ENCODE peak calls at places on chromosomes 5 and 9, in four cellular contexts. One of them, this sample, is unnamed.
A peak's percentile ranks its signal among the peaks of the same experiment; 100 is the strongest.

GRCh38 chr9:25677301-25678146 is 720 bp downstream of the TUSC1 start:
- ATAC-seq in sciatic nerve: peak; percentile 98
- ATAC-seq in RWPE2: peak; percentile 89
- ATAC-seq in natural killer cell treated with Interleukin-12 subunit alpha and Interleukin-12 subunit beta and Interleukin-15 and Interleukin-18, amount 100 ng/mL, for 72 hours: peak; percentile 83
- ATAC-seq in this sample: peak; percentile 96

GRCh38 chr9:22241024-22241423 is 205.6 kb upstream of the DMRTA1 start:
- ATAC-seq in RWPE2: peak; percentile 28
- ATAC-seq in sciatic nerve: no peak
- ATAC-seq in natural killer cell treated with Interleukin-12 subunit alpha and Interleukin-12 subunit beta and Interleukin-15 and Interleukin-18, amount 100 ng/mL, for 72 hours: no peak
- ATAC-seq in this sample: no peak

GRCh38 chr9:93808115-93809029 is 146.8 kb downstream of the BARX1 start:
- ATAC-seq in natural killer cell treated with Interleukin-12 subunit alpha and Interleukin-12 subunit beta and Interleukin-15 and Interleukin-18, amount 100 ng/mL, for 72 hours: no peak
- ATAC-seq in sciatic nerve: no peak
- ATAC-seq in RWPE2: no peak
- ATAC-seq in this sample: no peak

GRCh38 chr9:109286571-109286977 is 34.3 kb downstream of the EPB41L4B start:
- ATAC-seq in sciatic nerve: no peak
- ATAC-seq in RWPE2: peak; percentile 95
- ATAC-seq in natural killer cell treated with Interleukin-12 subunit alpha and Interleukin-12 subunit beta and Interleukin-15 and Interleukin-18, amount 100 ng/mL, for 72 hours: no peak
- ATAC-seq in this sample: no peak

GRCh38 chr5:102971693-102972293 is 148.1 kb downstream of the GIN1 start:
- ATAC-seq in sciatic nerve: peak; percentile 90
- ATAC-seq in RWPE2: peak; percentile 85
- ATAC-seq in natural killer cell treated with Interleukin-12 subunit alpha and Interleukin-12 subunit beta and Interleukin-15 and Interleukin-18, amount 100 ng/mL, for 72 hours: no peak
- ATAC-seq in this sample: peak; percentile 70

GRCh38 chr9:108351571-108351970 is 504.2 kb downstream of the ACTL7B start:
- ATAC-seq in RWPE2: peak; percentile 27
- ATAC-seq in sciatic nerve: no peak
- ATAC-seq in natural killer cell treated with Interleukin-12 subunit alpha and Interleukin-12 subunit beta and Interleukin-15 and Interleukin-18, amount 100 ng/mL, for 72 hours: no peak
- ATAC-seq in this sample: no peak

GRCh38 chr9:129273136-129273895 is 95.3 kb upstream of the IER5L start:
- ATAC-seq in RWPE2: no peak
- ATAC-seq in sciatic nerve: no peak
- ATAC-seq in natural killer cell treated with Interleukin-12 subunit alpha and Interleukin-12 subunit beta and Interleukin-15 and Interleukin-18, amount 100 ng/mL, for 72 hours: no peak
- ATAC-seq in this sample: no peak

GRCh38 chr5:9188131-9188530 is 357.7 kb downstream of the SEMA5A start:
- ATAC-seq in sciatic nerve: peak; percentile 31
- ATAC-seq in natural killer cell treated with Interleukin-12 subunit alpha and Interleukin-12 subunit beta and Interleukin-15 and Interleukin-18, amount 100 ng/mL, for 72 hours: no peak
- ATAC-seq in RWPE2: no peak
- ATAC-seq in this sample: no peak

GRCh38 chr5:117594165-117594564 is 1019.5 kb upstream of the SEMA6A start:
- ATAC-seq in sciatic nerve: peak; percentile 92
- ATAC-seq in natural killer cell treated with Interleukin-12 subunit alpha and Interleukin-12 subunit beta and Interleukin-15 and Interleukin-18, amount 100 ng/mL, for 72 hours: no peak
- ATAC-seq in RWPE2: no peak
- ATAC-seq in this sample: peak; percentile 95

GRCh38 chr9:115635680-115636383 is 517.8 kb upstream of the PAPPA start:
- ATAC-seq in natural killer cell treated with Interleukin-12 subunit alpha and Interleukin-12 subunit beta and Interleukin-15 and Interleukin-18, amount 100 ng/mL, for 72 hours: no peak
- ATAC-seq in sciatic nerve: no peak
- ATAC-seq in RWPE2: no peak
- ATAC-seq in this sample: no peak

GRCh38 chr5:79699766-79700400 is 10.2 kb downstream of the CMYA5 start:
- ATAC-seq in sciatic nerve: no peak
- ATAC-seq in natural killer cell treated with Interleukin-12 subunit alpha and Interleukin-12 subunit beta and Interleukin-15 and Interleukin-18, amount 100 ng/mL, for 72 hours: peak; percentile 80
- ATAC-seq in RWPE2: no peak
- ATAC-seq in this sample: no peak

GRCh38 chr5:39473156-39473779 is 48.5 kb upstream of the DAB2 start:
- ATAC-seq in natural killer cell treated with Interleukin-12 subunit alpha and Interleukin-12 subunit beta and Interleukin-15 and Interleukin-18, amount 100 ng/mL, for 72 hours: no peak
- ATAC-seq in sciatic nerve: peak; percentile 38
- ATAC-seq in RWPE2: no peak
- ATAC-seq in this sample: no peak

GRCh38 chr5:173745123-173745522 is 128.7 kb upstream of the BOD1 start:
- ATAC-seq in natural killer cell treated with Interleukin-12 subunit alpha and Interleukin-12 subunit beta and Interleukin-15 and Interleukin-18, amount 100 ng/mL, for 72 hours: no peak
- ATAC-seq in RWPE2: no peak
- ATAC-seq in sciatic nerve: no peak
- ATAC-seq in this sample: no peak

GRCh38 chr5:74430910-74431309 is 209.6 kb downstream of the ENC1 start:
- ATAC-seq in sciatic nerve: no peak
- ATAC-seq in natural killer cell treated with Interleukin-12 subunit alpha and Interleukin-12 subunit beta and Interleukin-15 and Interleukin-18, amount 100 ng/mL, for 72 hours: no peak
- ATAC-seq in RWPE2: no peak
- ATAC-seq in this sample: no peak

GRCh38 chr9:112421771-112422222 is 41.9 kb downstream of the HSDL2 start:
- ATAC-seq in natural killer cell treated with Interleukin-12 subunit alpha and Interleukin-12 subunit beta and Interleukin-15 and Interleukin-18, amount 100 ng/mL, for 72 hours: no peak
- ATAC-seq in RWPE2: no peak
- ATAC-seq in sciatic nerve: no peak
- ATAC-seq in this sample: no peak

GRCh38 chr5:68116868-68117411 is 98.6 kb upstream of the PIK3R1 start:
- ATAC-seq in RWPE2: no peak
- ATAC-seq in sciatic nerve: no peak
- ATAC-seq in natural killer cell treated with Interleukin-12 subunit alpha and Interleukin-12 subunit beta and Interleukin-15 and Interleukin-18, amount 100 ng/mL, for 72 hours: no peak
- ATAC-seq in this sample: no peak

GRCh38 chr5:77133061-77133758 is 46.1 kb upstream of the ZBED3 start:
- ATAC-seq in sciatic nerve: peak; percentile 89
- ATAC-seq in RWPE2: peak; percentile 99
- ATAC-seq in natural killer cell treated with Interleukin-12 subunit alpha and Interleukin-12 subunit beta and Interleukin-15 and Interleukin-18, amount 100 ng/mL, for 72 hours: no peak
- ATAC-seq in this sample: peak; percentile 93

GRCh38 chr9:131837316-131837715 is 97.4 kb upstream of the RAPGEF1 start:
- ATAC-seq in RWPE2: no peak
- ATAC-seq in natural killer cell treated with Interleukin-12 subunit alpha and Interleukin-12 subunit beta and Interleukin-15 and Interleukin-18, amount 100 ng/mL, for 72 hours: no peak
- ATAC-seq in sciatic nerve: no peak
- ATAC-seq in this sample: no peak

GRCh38 chr9:95989304-95989703 is 113.8 kb downstream of the ERCC6L2 start:
- ATAC-seq in sciatic nerve: no peak
- ATAC-seq in RWPE2: peak; percentile 78
- ATAC-seq in natural killer cell treated with Interleukin-12 subunit alpha and Interleukin-12 subunit beta and Interleukin-15 and Interleukin-18, amount 100 ng/mL, for 72 hours: no peak
- ATAC-seq in this sample: no peak

GRCh38 chr5:10069781-10070313 is 179.8 kb downstream of the ATPSCKMT start:
- ATAC-seq in natural killer cell treated with Interleukin-12 subunit alpha and Interleukin-12 subunit beta and Interleukin-15 and Interleukin-18, amount 100 ng/mL, for 72 hours: no peak
- ATAC-seq in RWPE2: no peak
- ATAC-seq in sciatic nerve: no peak
- ATAC-seq in this sample: no peak

GRCh38 chr9:87710448-87710847 is 15.5 kb upstream of the CTSL start:
- ATAC-seq in RWPE2: no peak
- ATAC-seq in natural killer cell treated with Interleukin-12 subunit alpha and Interleukin-12 subunit beta and Interleukin-15 and Interleukin-18, amount 100 ng/mL, for 72 hours: no peak
- ATAC-seq in sciatic nerve: no peak
- ATAC-seq in this sample: no peak

GRCh38 chr9:114879165-114879564 is 51.2 kb downstream of the TNFSF8 start:
- ATAC-seq in sciatic nerve: no peak
- ATAC-seq in RWPE2: no peak
- ATAC-seq in natural killer cell treated with Interleukin-12 subunit alpha and Interleukin-12 subunit beta and Interleukin-15 and Interleukin-18, amount 100 ng/mL, for 72 hours: no peak
- ATAC-seq in this sample: no peak

GRCh38 chr5:73663860-73664240 is 37.9 kb downstream of the ARHGEF28 start:
- ATAC-seq in RWPE2: no peak
- ATAC-seq in natural killer cell treated with Interleukin-12 subunit alpha and Interleukin-12 subunit beta and Interleukin-15 and Interleukin-18, amount 100 ng/mL, for 72 hours: no peak
- ATAC-seq in sciatic nerve: no peak
- ATAC-seq in this sample: no peak

GRCh38 chr9:96203867-96204412 is 98.0 kb downstream of the HSD17B3 start:
- ATAC-seq in RWPE2: no peak
- ATAC-seq in natural killer cell treated with Interleukin-12 subunit alpha and Interleukin-12 subunit beta and Interleukin-15 and Interleukin-18, amount 100 ng/mL, for 72 hours: peak; percentile 55
- ATAC-seq in sciatic nerve: peak; percentile 38
- ATAC-seq in this sample: peak; percentile 39

GRCh38 chr9:90991953-90992352 is 190.3 kb downstream of the SYK start:
- ATAC-seq in sciatic nerve: peak; percentile 91
- ATAC-seq in RWPE2: peak; percentile 52
- ATAC-seq in natural killer cell treated with Interleukin-12 subunit alpha and Interleukin-12 subunit beta and Interleukin-15 and Interleukin-18, amount 100 ng/mL, for 72 hours: no peak
- ATAC-seq in this sample: peak; percentile 28

GRCh38 chr5:72427488-72428437 is 79.4 kb downstream of the ZNF366 start:
- ATAC-seq in sciatic nerve: peak; percentile 74
- ATAC-seq in natural killer cell treated with Interleukin-12 subunit alpha and Interleukin-12 subunit beta and Interleukin-15 and Interleukin-18, amount 100 ng/mL, for 72 hours: peak; percentile 29
- ATAC-seq in RWPE2: no peak
- ATAC-seq in this sample: peak; percentile 66

GRCh38 chr5:134371834-134372340 is 518 bp downstream of the UBE2B start:
- ATAC-seq in sciatic nerve: peak; percentile 2
- ATAC-seq in RWPE2: peak; percentile 32
- ATAC-seq in natural killer cell treated with Interleukin-12 subunit alpha and Interleukin-12 subunit beta and Interleukin-15 and Interleukin-18, amount 100 ng/mL, for 72 hours: no peak
- ATAC-seq in this sample: no peak

GRCh38 chr5:79831381-79831780 is 141.7 kb downstream of the CMYA5 start:
- ATAC-seq in RWPE2: no peak
- ATAC-seq in sciatic nerve: no peak
- ATAC-seq in natural killer cell treated with Interleukin-12 subunit alpha and Interleukin-12 subunit beta and Interleukin-15 and Interleukin-18, amount 100 ng/mL, for 72 hours: no peak
- ATAC-seq in this sample: no peak

GRCh38 chr9:20087481-20087880 is 298.6 kb upstream of the SLC24A2 start:
- ATAC-seq in sciatic nerve: no peak
- ATAC-seq in RWPE2: no peak
- ATAC-seq in natural killer cell treated with Interleukin-12 subunit alpha and Interleukin-12 subunit beta and Interleukin-15 and Interleukin-18, amount 100 ng/mL, for 72 hours: no peak
- ATAC-seq in this sample: no peak

GRCh38 chr5:41263335-41263734 is 50.0 kb upstream of the C6 start:
- ATAC-seq in RWPE2: no peak
- ATAC-seq in natural killer cell treated with Interleukin-12 subunit alpha and Interleukin-12 subunit beta and Interleukin-15 and Interleukin-18, amount 100 ng/mL, for 72 hours: no peak
- ATAC-seq in sciatic nerve: no peak
- ATAC-seq in this sample: no peak

GRCh38 chr5:87686018-87686417 is 273.3 kb upstream of the CCNH start:
- ATAC-seq in RWPE2: no peak
- ATAC-seq in sciatic nerve: no peak
- ATAC-seq in natural killer cell treated with Interleukin-12 subunit alpha and Interleukin-12 subunit beta and Interleukin-15 and Interleukin-18, amount 100 ng/mL, for 72 hours: no peak
- ATAC-seq in this sample: no peak

GRCh38 chr5:173042708-173043107 is 13.4 kb upstream of the CREBRF start:
- ATAC-seq in natural killer cell treated with Interleukin-12 subunit alpha and Interleukin-12 subunit beta and Interleukin-15 and Interleukin-18, amount 100 ng/mL, for 72 hours: no peak
- ATAC-seq in RWPE2: no peak
- ATAC-seq in sciatic nerve: no peak
- ATAC-seq in this sample: no peak

GRCh38 chr9:36959681-36960574 is 74.1 kb downstream of the PAX5 start:
- ATAC-seq in RWPE2: peak; percentile 33
- ATAC-seq in sciatic nerve: no peak
- ATAC-seq in natural killer cell treated with Interleukin-12 subunit alpha and Interleukin-12 subunit beta and Interleukin-15 and Interleukin-18, amount 100 ng/mL, for 72 hours: no peak
- ATAC-seq in this sample: no peak

This sample was measured in gastroesophageal sphincter.